ENCODE peak calls at places on chromosomes 4 and X, in eight cellular contexts. A, P, W, J, Z, G, K and V are unnamed samples.

GRCh38 chr4:6710282-6710681 is 617 bp upstream of the MRFAP1L1 start:
- DNase-seq in A (no peak), P (no peak), W (peak), J (no peak), Z (peak), G (no peak), K (no peak), V (no peak)

GRCh38 chr4:15914291-15914690 is 24.2 kb downstream of the FGFBP1 start:
- DNase-seq in A (peak), P (no peak), W (no peak), J (peak), Z (no peak), G (no peak), K (no peak), V (no peak)

GRCh38 chrX:3244203-3244743 is 102.2 kb downstream of the MXRA5 start:
- DNase-seq in A (peak), P (no peak), W (no peak), J (no peak), Z (no peak), G (no peak), K (no peak), V (no peak)

GRCh38 chr4:128288689-128289106 is 1.1 kb upstream of the PGRMC2 start:
- DNase-seq in A (no peak), P (no peak), W (no peak), J (peak), Z (no peak), G (peak), K (peak), V (no peak)

GRCh38 chr4:1231637-1232360 is 17.1 kb downstream of the CTBP1 start:
- DNase-seq in A (no peak), P (peak), W (no peak), J (no peak), Z (no peak), G (no peak), K (no peak), V (no peak)

GRCh38 chrX:20252392-20253231 is 14.1 kb downstream of the RPS6KA3 start:
- DNase-seq in A (no peak), P (peak), W (peak), J (peak), Z (peak), G (peak), K (peak), V (no peak)

GRCh38 chr4:77893451-77893850 is 30.8 kb downstream of the MRPL1 start:
- DNase-seq in A (no peak), P (no peak), W (no peak), J (no peak), Z (no peak), G (peak), K (peak), V (no peak)

GRCh38 chr4:6956434-6957147 is 47.0 kb downstream of the TBC1D14 start:
- DNase-seq in A (no peak), P (peak), W (no peak), J (no peak), Z (no peak), G (no peak), K (no peak), V (no peak)

GRCh38 chr4:149891381-149891780 is 75.7 kb upstream of the IQCM start:
- DNase-seq in A (no peak), P (no peak), W (no peak), J (no peak), Z (no peak), G (no peak), K (no peak), V (no peak)

GRCh38 chrX:55135171-55135570 is 46.4 kb downstream of the PAGE2 start:
- DNase-seq in A (peak), P (peak), W (peak), J (peak), Z (no peak), G (peak), K (no peak), V (no peak)